ENCODE peak calls at places on chromosomes 3 and 15, in ten cellular contexts. M, U, S, K, I, V, E, F, H and X are unnamed samples.

GRCh38 chr3:43879166-43879565 is 188.4 kb downstream of the ABHD5 start:
- DNase-seq in K (no peak), H (no peak), I (peak), E (peak), V (no peak), M (no peak), U (peak), S (peak), F (peak), X (no peak)

GRCh38 chr3:47485812-47486211 is 10.1 kb upstream of the SCAP start:
- DNase-seq in E (no peak), K (no peak), H (no peak), V (no peak), M (no peak), F (no peak), I (no peak), S (no peak), U (no peak), X (no peak)

GRCh38 chr3:4512895-4513616 is 19.9 kb downstream of the ITPR1 start:
- DNase-seq in U (no peak), H (no peak), I (peak), V (no peak), E (no peak), K (no peak), M (no peak), F (no peak), S (no peak), X (no peak)

GRCh38 chr3:182325213-182325941 is 467.9 kb upstream of the ATP11B start:
- DNase-seq in H (no peak), I (no peak), M (no peak), E (no peak), S (no peak), V (no peak), K (no peak), F (no peak), U (no peak), X (no peak)

GRCh38 chr3:153221748-153222162 is 59.7 kb downstream of the RAP2B start:
- DNase-seq in H (peak), K (peak), V (peak), U (peak), F (peak), E (peak), M (peak), I (peak), S (peak), X (peak)

GRCh38 chr3:159253860-159254259 is 452.0 kb downstream of the MFSD1 start:
- DNase-seq in I (no peak), K (no peak), M (no peak), H (no peak), V (no peak), F (no peak), U (peak), S (no peak), E (no peak), X (no peak)

GRCh38 chr15:57216288-57216687 is 160.0 kb upstream of the CGNL1 start:
- DNase-seq in E (no peak), K (no peak), U (peak), V (no peak), S (no peak), H (peak), F (no peak), M (peak), I (peak), X (no peak)

GRCh38 chr3:126692858-126693257 is 11.2 kb upstream of the CHCHD6 start:
- DNase-seq in M (no peak), I (no peak), E (no peak), U (no peak), H (no peak), V (no peak), S (no peak), F (no peak), K (no peak), X (no peak)

GRCh38 chr15:25180606-25181289 is 226.0 kb downstream of the SNRPN start:
- DNase-seq in K (peak), M (no peak), F (no peak), E (no peak), V (peak), S (no peak), U (no peak), I (no peak), H (no peak), X (peak)

GRCh38 chr15:77018796-77019475 is 24.0 kb downstream of the PSTPIP1 start:
- DNase-seq in U (no peak), F (no peak), S (no peak), E (no peak), I (no peak), M (no peak), V (no peak), K (no peak), H (no peak), X (no peak)

GRCh38 chr3:10008588-10009344 is 17.5 kb upstream of the FANCD2 start:
- DNase-seq in I (peak), U (peak), E (peak), F (peak), V (peak), M (peak), K (peak), H (peak), S (peak), X (peak)

GRCh38 chr3:50345586-50345985 is at the start of gene ZMYND10:
- DNase-seq in F (peak), H (no peak), S (peak), U (peak), V (peak), M (peak), I (peak), K (peak), E (peak), X (peak)

GRCh38 chr15:38195191-38195901 is 57.3 kb upstream of the SPRED1 start:
- DNase-seq in S (no peak), M (no peak), H (no peak), F (no peak), E (no peak), K (no peak), V (no peak), U (no peak), I (no peak), X (no peak)

GRCh38 chr3:175741951-175742350 is 882.8 kb downstream of the NAALADL2 start:
- DNase-seq in K (no peak), S (no peak), F (no peak), U (peak), M (peak), E (no peak), V (no peak), H (peak), I (peak), X (no peak)

GRCh38 chr15:79682851-79683288 is 213.9 kb downstream of the MTHFS start:
- DNase-seq in S (no peak), E (no peak), I (peak), V (no peak), F (no peak), K (no peak), U (peak), H (peak), M (peak), X (no peak)

GRCh38 chr3:69081583-69082262 is 1.6 kb upstream of the UBA3 start:
- DNase-seq in M (no peak), V (no peak), U (peak), S (no peak), H (peak), F (no peak), I (no peak), E (no peak), K (no peak), X (no peak)

GRCh38 chr3:45508659-45509037 is 85.9 kb upstream of the LIMD1 start:
- DNase-seq in V (no peak), E (no peak), H (no peak), U (no peak), I (no peak), K (no peak), M (no peak), S (no peak), F (no peak), X (no peak)

GRCh38 chr3:13022348-13023250 is 50.6 kb downstream of the IQSEC1 start:
- DNase-seq in S (peak), F (no peak), U (no peak), E (no peak), V (peak), I (peak), H (peak), M (peak), K (peak), X (peak)

GRCh38 chr15:69713726-69714559 is 261.3 kb downstream of the RPLP1 start:
- DNase-seq in V (no peak), U (no peak), E (peak), H (no peak), F (no peak), M (no peak), I (no peak), S (peak), K (no peak), X (no peak)

GRCh38 chr3:18738393-18739097 is 313.4 kb upstream of the SATB1 start:
- DNase-seq in I (no peak), F (no peak), S (no peak), H (no peak), K (no peak), V (no peak), M (no peak), E (no peak), U (no peak), X (no peak)

GRCh38 chr15:89433686-89434085 is 62.7 kb downstream of the RHCG start:
- DNase-seq in H (no peak), I (no peak), F (no peak), M (no peak), V (no peak), K (no peak), E (no peak), S (no peak), U (no peak), X (no peak)

GRCh38 chr3:168024537-168024941 is 71.2 kb downstream of the GOLIM4 start:
- DNase-seq in M (peak), U (peak), F (peak), I (peak), H (peak), K (no peak), V (no peak), E (no peak), S (no peak), X (no peak)

GRCh38 chr15:68278345-68279217 is 1.0 kb downstream of the FEM1B start:
- DNase-seq in S (no peak), U (peak), M (no peak), E (peak), H (peak), F (no peak), I (no peak), V (peak), K (no peak), X (peak)
- TF ChIP-seq CTCF in S (peak), U (no peak), M (peak), E (peak), H (peak), F (no peak), I (peak), V (no peak), K (no peak), X (no peak)

GRCh38 chr15:62390793-62391543 is 225.9 kb upstream of the C2CD4B start:
- DNase-seq in U (peak), E (peak), M (peak), K (peak), I (peak), V (peak), S (peak), H (peak), F (peak), X (peak)
- TF ChIP-seq CTCF in U (no peak), E (no peak), M (no peak), K (no peak), I (no peak), V (no peak), S (no peak), H (peak), F (no peak), X (no peak)

DNA sequence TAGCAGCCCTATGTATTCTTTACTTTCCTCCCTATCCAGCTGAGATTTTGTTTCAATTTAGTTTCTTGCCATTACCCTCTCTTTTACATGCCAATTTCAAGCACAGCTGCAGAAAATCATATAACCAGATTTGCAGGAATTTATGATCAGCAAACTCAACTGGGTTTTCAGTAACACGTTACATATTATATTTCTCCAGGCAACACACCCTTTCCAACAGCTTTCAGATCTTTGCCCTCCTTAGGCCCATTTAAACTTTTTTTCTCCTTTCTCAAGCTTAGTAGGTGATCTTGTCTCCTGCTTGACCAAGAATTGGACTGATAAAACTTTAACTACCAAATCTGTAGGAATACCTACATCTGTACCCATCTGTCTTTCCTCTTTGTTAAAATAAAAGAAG is 23.6 kb downstream of the GOLM2 start:
- DNase-seq in U (no peak), H (no peak), F (no peak), I (no peak), S (no peak), E (no peak), M (no peak), V (no peak), K (no peak), X (no peak)
- TF ChIP-seq CTCF in U (no peak), H (no peak), F (no peak), I (no peak), S (no peak), E (no peak), M (no peak), V (no peak), K (no peak), X (no peak)

GRCh38 chr3:29880809-29881208 is 599.9 kb downstream of the RBMS3 start:
- DNase-seq in V (no peak), U (no peak), H (no peak), E (no peak), F (no peak), M (no peak), S (no peak), I (no peak), K (no peak), X (no peak)
- TF ChIP-seq CTCF in V (no peak), U (no peak), H (no peak), E (no peak), F (no peak), M (no peak), S (no peak), I (no peak), K (no peak), X (no peak)